ENCODE peak calls at places on chromosomes 3 and 15, in four cellular contexts. U, J, I and W are unnamed samples.

GRCh38 chr15:76286231-76286879 is 24.9 kb downstream of the ETFA start:
- DNase-seq in J (peak; percentile 28), I (no peak), U (no peak), W (no peak)

GRCh38 chr3:177300039-177300833 is 103.0 kb upstream of the TBL1XR1 start:
- DNase-seq in I (peak; percentile 65), U (peak; percentile 49), J (peak; percentile 40), W (no peak)

GRCh38 chr3:48268936-48269551 is 28.1 kb downstream of the ZNF589 start:
- DNase-seq in I (no peak), J (no peak), U (no peak), W (no peak)

GRCh38 chr15:74786659-74787165 is 4.8 kb downstream of the CSK start:
- DNase-seq in I (no peak), J (no peak), U (no peak), W (no peak)

GRCh38 chr3:73624363-73625123 is at the start of gene PDZRN3:
- DNase-seq in J (no peak), I (no peak), U (no peak), W (peak; percentile 82)

GRCh38 chr3:138694287-138695007 is 85.9 kb downstream of the FAIM start:
- DNase-seq in J (no peak), U (no peak), I (peak; percentile 53), W (no peak)

GRCh38 chr15:79059081-79059572 is 31.5 kb downstream of the RASGRF1 start:
- DNase-seq in J (no peak), I (no peak), U (no peak), W (no peak)

GRCh38 chr15:91871138-91871537 is 17.6 kb downstream of the SLCO3A1 start:
- DNase-seq in I (no peak), U (no peak), J (no peak), W (no peak)

GRCh38 chr3:97684490-97684889 is 80.1 kb upstream of the ARL6 start:
- DNase-seq in J (no peak), U (no peak), I (no peak), W (no peak)

GRCh38 chr3:24450142-24450932 is 44.3 kb downstream of the THRB start:
- DNase-seq in U (peak; percentile 82), I (no peak), J (no peak), W (no peak)

GRCh38 chr3:153350420-153350819 is 188.4 kb downstream of the RAP2B start:
- DNase-seq in I (no peak), J (no peak), U (peak; percentile 86), W (no peak)

GRCh38 chr15:84955089-84955848 is 26.4 kb upstream of the PDE8A start:
- DNase-seq in I (peak; percentile 73), J (no peak), U (peak; percentile 71), W (peak; percentile 81)

GRCh38 chr15:70447927-70448698 is 315.2 kb downstream of the UACA start:
- DNase-seq in U (no peak), I (peak; percentile 86), J (no peak), W (peak; percentile 57)

GRCh38 chr3:72590732-72591192 is 257.5 kb downstream of the SHQ1 start:
- DNase-seq in J (no peak), U (peak; percentile 93), I (no peak), W (no peak)

GRCh38 chr15:58432421-58432820 is 630 bp downstream of the LIPC start:
- DNase-seq in I (no peak), U (no peak), J (no peak), W (no peak)

GRCh38 chr3:174329321-174329720 is 529.8 kb upstream of the NAALADL2 start:
- DNase-seq in I (no peak), J (no peak), U (no peak), W (no peak)

GRCh38 chr3:196268270-196269163 is 19.0 kb downstream of the PCYT1A start:
- DNase-seq in U (no peak), J (no peak), I (peak; percentile 36), W (no peak)

GRCh38 chr3:52897130-52898109 is at the start of gene STIMATE:
- DNase-seq in J (no peak), I (peak; percentile 91), U (peak; percentile 61), W (peak; percentile 97)

GRCh38 chr3:137946341-137946973 is 63.5 kb upstream of the CLDN18 start:
- DNase-seq in U (peak; percentile 62), I (peak; percentile 70), J (no peak), W (peak; percentile 59)

GRCh38 chr3:9970020-9970652 is 16.5 kb downstream of the EMC3 start:
- DNase-seq in U (no peak), I (no peak), J (no peak), W (no peak)

GRCh38 chr3:116445291-116445841 is at the start of gene LSAMP:
- DNase-seq in J (no peak), I (no peak), U (no peak), W (peak; percentile 76)

GRCh38 chr3:194851254-194851653 is 165.6 kb downstream of the FAM43A start:
- DNase-seq in U (no peak), I (no peak), J (no peak), W (no peak)

GRCh38 chr3:58299839-58300516 is 6.1 kb upstream of the RPP14 start:
- DNase-seq in U (peak; percentile 25), I (no peak), J (no peak), W (peak; percentile 47)

GRCh38 chr15:78061963-78062427 is 15.5 kb downstream of the TBC1D2B start:
- DNase-seq in J (no peak), U (no peak), I (peak; percentile 35), W (no peak)

GRCh38 chr3:128845119-128845518 is 34.3 kb upstream of the ACAD9 start:
- DNase-seq in U (peak; percentile 25), J (no peak), I (peak; percentile 17), W (peak; percentile 68)

GRCh38 chr15:40291088-40291574 is 8.3 kb upstream of the ANKRD63 start:
- DNase-seq in J (no peak), I (peak; percentile 61), U (no peak), W (peak; percentile 81)

GRCh38 chr3:189168711-189169110 is 3.1 kb upstream of the TPRG1 start:
- DNase-seq in I (no peak), U (no peak), J (no peak), W (no peak)

GRCh38 chr3:40846466-40846865 is 321.7 kb downstream of the ZNF621 start:
- DNase-seq in I (no peak), U (no peak), J (no peak), W (no peak)

GRCh38 chr15:32851619-32852416 is 134.0 kb downstream of the GREM1 start:
- DNase-seq in U (no peak), I (no peak), J (no peak), W (no peak)
- TF ChIP-seq ZBTB33 in U (no peak), I (no peak), J (no peak), W (no peak)

GRCh38 chr3:12934431-12934830 is 93.1 kb upstream of the RPL32 start:
- DNase-seq in U (no peak), I (no peak), J (no peak), W (no peak)
- TF ChIP-seq MXI1 in U (no peak), I (no peak), J (no peak), W (no peak)

GRCh38 chr15:68816795-68817303 is 3.8 kb downstream of the ANP32A start:
- DNase-seq in I (no peak), U (peak; percentile 70), J (no peak), W (no peak)
- TF ChIP-seq ZBTB33 in I (no peak), U (no peak), J (no peak), W (no peak)

DNA sequence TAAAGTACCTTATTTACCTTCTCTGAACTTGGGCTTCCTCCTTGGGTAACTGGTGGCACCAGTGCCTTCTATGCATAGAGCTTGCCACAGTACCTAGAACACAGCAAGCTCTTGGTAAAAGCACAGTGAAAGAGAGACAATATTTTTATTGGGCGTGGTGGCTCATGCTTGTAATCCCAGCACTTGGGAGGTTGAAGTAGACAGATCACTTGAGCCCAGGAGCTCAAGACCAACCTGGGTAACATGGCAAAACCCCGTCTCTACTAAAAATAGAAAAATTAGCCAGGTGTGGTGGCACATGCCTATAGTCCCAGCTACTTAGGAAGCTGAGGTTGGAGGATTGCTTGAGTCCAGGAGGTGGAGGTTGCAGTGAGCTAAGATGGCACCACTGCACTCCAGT is 285.1 kb downstream of the PTPRG start:
- DNase-seq in U (no peak), J (no peak), I (no peak), W (no peak)
- TF ChIP-seq MXI1 in U (no peak), J (no peak), I (no peak), W (no peak)

DNA sequence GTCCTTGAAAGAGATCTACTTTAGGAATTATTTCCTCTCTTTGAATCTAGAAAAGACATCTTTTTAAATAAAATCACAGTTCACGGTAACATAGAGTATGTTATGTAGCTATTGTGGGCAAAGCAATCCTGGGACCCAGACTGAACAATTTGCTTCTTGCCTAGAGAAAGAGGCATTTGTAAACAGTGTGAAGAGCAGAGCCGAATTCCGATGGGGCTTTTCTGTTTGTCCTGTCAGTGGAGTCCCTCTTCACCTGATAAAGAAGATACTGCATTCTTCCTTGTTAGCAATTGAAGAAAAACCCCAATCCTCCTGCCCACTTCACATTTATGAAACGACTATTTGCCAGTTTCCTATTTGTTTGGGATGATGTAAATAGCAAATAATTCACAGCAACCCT is 462.9 kb downstream of the WDR72 start:
- DNase-seq in I (no peak), J (no peak), U (peak; percentile 18), W (no peak)
- TF ChIP-seq ZBTB33 in I (no peak), J (no peak), U (no peak), W (no peak)